ENCODE peak calls at places on chromosomes 4 and X, in four cellular contexts. I is neural progenitor cell, J is AG04450, O is psoas muscle. V is an unnamed sample.

GRCh38 chr4:127047930-127048329 is 584.8 kb upstream of the INTU start:
- DNase-seq in O (no peak), J (no peak), I (no peak), V (no peak)

GRCh38 chr4:19772581-19772980 is 479.1 kb upstream of the SLIT2 start:
- DNase-seq in I (no peak), J (no peak), O (no peak), V (no peak)

GRCh38 chr4:37803348-37803973 is 23.0 kb upstream of the PGM2 start:
- DNase-seq in O (no peak), J (no peak), I (peak), V (no peak)

GRCh38 chr4:107216379-107216778 is 180.3 kb upstream of the DKK2 start:
- DNase-seq in J (no peak), I (no peak), O (no peak), V (no peak)

GRCh38 chr4:38601244-38601915 is 62.6 kb upstream of the KLF3 start:
- DNase-seq in O (no peak), I (no peak), J (peak), V (peak)

GRCh38 chr4:150252741-150253140 is 174.5 kb downstream of the DCLK2 start:
- DNase-seq in I (no peak), O (no peak), J (no peak), V (no peak)

GRCh38 chr4:117324851-117325491 is 239.6 kb upstream of the TRAM1L1 start:
- DNase-seq in O (no peak), I (no peak), J (peak), V (peak)

GRCh38 chr4:65971686-65972085 is 301.4 kb upstream of the EPHA5 start:
- DNase-seq in J (no peak), O (no peak), I (no peak), V (no peak)

GRCh38 chrX:14554132-14554715 is 24.9 kb downstream of the GLRA2 start:
- DNase-seq in I (no peak), O (no peak), J (no peak), V (no peak)

GRCh38 chrX:140815868-140816267 is 106.3 kb downstream of the LINC00632 start:
- DNase-seq in O (no peak), I (no peak), J (no peak), V (peak)

GRCh38 chr4:114103908-114104307 is 124.5 kb upstream of the ARSJ start:
- DNase-seq in I (no peak), O (no peak), J (no peak), V (no peak)

GRCh38 chr4:8599657-8600056 is 7.1 kb downstream of the CPZ start:
- DNase-seq in J (peak), I (no peak), O (no peak), V (no peak)

GRCh38 chrX:22526339-22526738 is 253.6 kb downstream of the CBLL2 start:
- DNase-seq in J (no peak), I (no peak), O (no peak), V (peak)

GRCh38 chrX:154401918-154402621 is 3.9 kb downstream of the RPL10 start:
- DNase-seq in I (no peak), J (no peak), O (no peak), V (no peak)

GRCh38 chr4:911221-911751 is 20.8 kb downstream of the GAK start:
- DNase-seq in I (no peak), J (no peak), O (peak), V (no peak)

GRCh38 chrX:44889824-44890223 is 16.8 kb downstream of the KDM6A start:
- DNase-seq in I (no peak), O (no peak), J (no peak), V (no peak)

GRCh38 chr4:30912098-30912719 is 192.0 kb downstream of the PCDH7 start:
- DNase-seq in I (no peak), J (peak), O (no peak), V (peak)

DNA sequence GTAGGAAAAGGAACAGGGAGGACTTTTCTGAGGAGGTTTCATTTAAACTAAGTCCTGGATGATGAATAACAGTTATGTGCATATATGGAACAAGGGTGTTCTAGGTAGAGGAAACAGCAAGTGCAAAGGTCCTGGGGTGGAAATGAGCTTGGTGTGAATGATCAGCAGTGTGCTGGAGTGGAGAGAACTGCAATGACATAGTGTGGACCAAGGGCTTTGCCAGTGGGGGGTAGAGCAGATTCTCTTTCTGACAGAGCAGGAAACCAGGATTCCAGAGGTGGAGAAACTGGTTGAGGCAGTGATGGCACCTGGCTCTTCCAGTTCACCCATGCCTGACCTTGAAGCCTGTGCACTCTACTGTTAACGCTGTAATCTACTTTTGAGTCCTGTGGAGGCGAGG is 1.7 kb downstream of the PPP1R3F start:
- DNase-seq in O (no peak), J (no peak), I (no peak), V (no peak)
- H3K4me3 ChIP-seq in O (peak), J (no peak), I (peak), V (no peak)

GRCh38 chr4:47703008-47703407 is 134.9 kb downstream of the CORIN start:
- DNase-seq in J (no peak), O (no peak), I (no peak), V (no peak)

GRCh38 chr4:47701286-47701685 is 136.6 kb downstream of the CORIN start:
- DNase-seq in J (no peak), O (no peak), I (no peak), V (no peak)

GRCh38 chr4:47703964-47704363 is 133.9 kb downstream of the CORIN start:
- DNase-seq in O (no peak), I (no peak), J (no peak), V (no peak)

GRCh38 chr4:47704693-47705325 is 133.1 kb downstream of the CORIN start:
- DNase-seq in O (no peak), I (peak), J (peak), V (no peak)

GRCh38 chr4:47705326-47705981 is 132.4 kb downstream of the CORIN start:
- DNase-seq in O (no peak), J (no peak), I (peak), V (no peak)
- H3K4me3 ChIP-seq in O (no peak), J (no peak), I (no peak), V (no peak)

GRCh38 chr4:70637239-70637920 is 8.8 kb downstream of the ENAM start:
- DNase-seq in J (no peak), O (no peak), I (no peak), V (no peak)
- H3K4me3 ChIP-seq in J (no peak), O (peak), I (no peak), V (no peak)

GRCh38 chr4:26813698-26814097 is 46.9 kb upstream of the STIM2 start:
- DNase-seq in I (no peak), O (no peak), J (no peak), V (no peak)

GRCh38 chr4:26812049-26812729 is 48.5 kb upstream of the STIM2 start:
- DNase-seq in I (no peak), J (no peak), O (no peak), V (no peak)

GRCh38 chr4:26819026-26819425 is 41.6 kb upstream of the STIM2 start:
- DNase-seq in I (peak), O (no peak), J (no peak), V (no peak)

GRCh38 chr4:26815199-26815598 is 45.4 kb upstream of the STIM2 start:
- DNase-seq in I (no peak), J (no peak), O (no peak), V (no peak)

GRCh38 chr4:26815686-26816085 is 45.0 kb upstream of the STIM2 start:
- DNase-seq in J (no peak), O (no peak), I (peak), V (no peak)
- H3K4me3 ChIP-seq in J (no peak), O (no peak), I (no peak), V (no peak)

DNA sequence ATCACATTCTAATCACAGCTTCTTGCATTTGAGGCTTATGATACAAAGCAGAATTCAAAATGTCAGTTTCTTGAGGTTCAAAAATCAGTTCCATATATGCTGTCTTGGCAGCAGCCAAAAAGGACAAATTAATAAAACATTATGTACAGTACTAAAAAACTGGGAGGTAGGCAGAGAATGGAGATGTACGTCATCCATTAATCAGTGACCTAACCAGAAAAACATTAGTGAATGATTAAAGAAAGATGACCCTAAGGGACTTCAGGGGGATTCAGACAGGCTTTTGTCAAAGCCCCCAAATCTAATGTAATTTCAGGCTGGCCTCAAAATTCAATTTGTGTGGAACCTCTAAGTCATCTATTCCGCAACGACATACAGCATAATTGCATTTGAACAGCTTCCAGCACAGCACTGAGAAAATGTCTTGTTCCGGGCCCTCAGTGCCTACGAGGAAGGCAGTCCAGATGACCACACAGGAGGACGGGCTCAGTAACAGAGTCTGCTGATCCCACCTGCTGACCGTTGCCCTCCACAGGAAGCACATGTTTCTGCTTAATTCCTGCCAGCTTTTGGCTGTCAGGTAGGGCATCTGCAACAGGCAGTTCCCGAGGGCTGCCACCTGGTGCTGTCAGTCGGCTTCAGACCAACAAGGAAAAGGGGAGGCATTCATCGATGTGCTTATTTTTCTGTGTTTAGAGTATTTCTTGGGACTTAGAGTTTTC is 83.8 kb upstream of the HHIP start:
- DNase-seq in J (no peak), O (no peak), I (peak), V (no peak)
- H3K4me3 ChIP-seq in J (no peak), O (no peak), I (no peak), V (no peak)

GRCh38 chr4:10983885-10984284 is 299.3 kb upstream of the CLNK start:
- DNase-seq in J (no peak), O (no peak), I (no peak), V (no peak)
- H3K4me3 ChIP-seq in J (no peak), O (no peak), I (no peak), V (no peak)

V was measured in skeletal muscle cell.